ENCODE peak calls at places on chromosome 1, in five cellular contexts. T is AG08395, V is fibroblast of lung, J is aorta, X is body of pancreas. N is an unnamed sample.

GRCh38 chr1:56099766-56100165 is 479.6 kb downstream of the PLPP3 start:
- DNase-seq in T (peak), V (no peak), J (no peak), X (no peak), N (no peak)

GRCh38 chr1:47611992-47612391 is 174.1 kb downstream of the FOXD2 start:
- DNase-seq in T (no peak), V (no peak), J (no peak), X (no peak), N (no peak)

GRCh38 chr1:212610575-212610967 is 2.0 kb downstream of the ATF3 start:
- DNase-seq in T (no peak), V (no peak), J (no peak), X (no peak), N (no peak)

GRCh38 chr1:30645807-30646206 is 77.6 kb downstream of the MATN1 start:
- DNase-seq in T (peak), V (no peak), J (no peak), X (no peak), N (no peak)

GRCh38 chr1:15952317-15953258 is 23.3 kb downstream of the ZBTB17 start:
- DNase-seq in T (peak), V (peak), J (no peak), X (no peak), N (no peak)

GRCh38 chr1:150132372-150132771 is 17.3 kb upstream of the PLEKHO1 start:
- DNase-seq in T (no peak), V (no peak), J (no peak), X (no peak), N (no peak)

GRCh38 chr1:114113801-114114750 is 39.6 kb downstream of the SYT6 start:
- DNase-seq in T (no peak), V (no peak), J (peak), X (no peak), N (no peak)

GRCh38 chr1:151943591-151943990 is 34.3 kb upstream of the THEM4 start:
- DNase-seq in T (no peak), V (no peak), J (no peak), X (no peak), N (no peak)

GRCh38 chr1:155479205-155479604 is 83.4 kb downstream of the ASH1L start:
- DNase-seq in T (peak), V (peak), J (no peak), X (no peak), N (no peak)

GRCh38 chr1:19036049-19036546 is 79.6 kb upstream of the IFFO2 start:
- DNase-seq in T (no peak), V (peak), J (no peak), X (no peak), N (peak)

GRCh38 chr1:7528386-7529031 is 242.6 kb upstream of the VAMP3 start:
- DNase-seq in T (peak), V (no peak), J (no peak), X (no peak), N (no peak)

GRCh38 chr1:218299416-218299815 is 14.3 kb downstream of the RRP15 start:
- DNase-seq in T (peak), V (peak), J (no peak), X (no peak), N (no peak)

GRCh38 chr1:244988521-244988920 is 124.2 kb upstream of the HNRNPU start:
- DNase-seq in T (no peak), V (no peak), J (no peak), X (no peak), N (no peak)

GRCh38 chr1:116182019-116182714 is 71.0 kb downstream of the MAB21L3 start:
- DNase-seq in T (no peak), V (no peak), J (no peak), X (no peak), N (no peak)